ENCODE peak calls at places on chromosomes 3 and 15, in ten cellular contexts. H is stimulated activated naive CD4-positive, alpha-beta T cell treated with Interleukin-2 at 50 U/mL for 16 hours; W is cardiac fibroblast; E is NCI-H345; V is GDM1; U is stimulated activated CD4-positive, alpha-beta T cell treated with anti-CD3 and anti-CD28 coated beads, Interleukin-4, amount 100 ng/mL, for 4 hours; D is RWPE1; R is fibroblast of the aortic adventitia; M is posterior vena cava; F is endothelial cell. N is an unnamed sample.

GRCh38 chr3:122795674-122795969 is 753 bp downstream of the SLC49A4 start:
- DNase-seq in H (no peak), E (no peak), D (no peak), U (peak; percentile 3), W (peak; percentile 3), F (no peak), V (no peak), M (no peak), R (peak; percentile 6), N (no peak)

GRCh38 chr3:158539414-158540014 is 31.5 kb upstream of the MLF1 start:
- DNase-seq in E (peak; percentile 27), M (no peak), D (peak; percentile 24), R (peak; percentile 79), F (peak; percentile 47), U (peak; percentile 2), V (peak; percentile 20), W (peak; percentile 71), H (no peak), N (peak; percentile 44)

GRCh38 chr3:126472277-126473006 is 3.2 kb downstream of the ZXDC start:
- DNase-seq in V (peak; percentile 7), R (peak; percentile 93), E (peak; percentile 68), M (peak; percentile 95), F (no peak), D (peak; percentile 96), H (no peak), W (peak; percentile 73), U (peak; percentile 20), N (peak; percentile 74)

GRCh38 chr3:78867409-78868372 is 900.1 kb downstream of the ROBO1 start:
- DNase-seq in H (no peak), M (no peak), F (no peak), D (no peak), R (peak; percentile 72), U (no peak), E (no peak), W (peak; percentile 66), V (no peak), N (no peak)

GRCh38 chr3:159675285-159675684 is 313.4 kb upstream of the IL12A start:
- DNase-seq in U (no peak), F (no peak), E (no peak), H (no peak), V (no peak), R (no peak), D (no peak), W (no peak), M (no peak), N (no peak)

GRCh38 chr3:53464424-53464823 is 30.0 kb upstream of the CACNA1D start:
- DNase-seq in R (no peak), H (no peak), U (no peak), D (peak; percentile 35), W (no peak), F (no peak), M (no peak), E (no peak), V (no peak), N (no peak)

GRCh38 chr3:161598639-161599038 is 102.0 kb downstream of the OTOL1 start:
- DNase-seq in D (no peak), E (no peak), R (no peak), U (no peak), H (no peak), W (no peak), F (no peak), M (no peak), V (no peak), N (no peak)

GRCh38 chr3:181561130-181561529 is 150.6 kb upstream of the SOX2 start:
- DNase-seq in F (no peak), H (no peak), E (no peak), V (no peak), D (no peak), U (no peak), W (no peak), R (no peak), M (no peak), N (no peak)

GRCh38 chr15:55282284-55282833 is 7.3 kb downstream of the RAB27A start:
- DNase-seq in W (peak; percentile 82), D (peak; percentile 18), E (no peak), U (no peak), F (no peak), R (peak; percentile 92), V (no peak), H (peak; percentile 11), M (no peak), N (no peak)

GRCh38 chr15:28110416-28110975 is 11.4 kb upstream of the OCA2 start:
- DNase-seq in M (no peak), H (no peak), F (no peak), W (no peak), D (no peak), U (no peak), E (no peak), R (no peak), V (no peak), N (no peak)

GRCh38 chr15:82900511-82900910 is 52.0 kb downstream of the HOMER2 start:
- DNase-seq in V (no peak), E (no peak), F (no peak), U (no peak), W (no peak), M (no peak), H (no peak), D (no peak), R (no peak), N (no peak)

GRCh38 chr3:151843275-151843674 is 29.4 kb downstream of the AADAC start:
- DNase-seq in H (no peak), D (no peak), U (no peak), R (peak; percentile 39), V (no peak), W (peak; percentile 36), E (peak; percentile 1), F (no peak), M (no peak), N (no peak)

GRCh38 chr3:181879926-181880325 is 168.2 kb downstream of the SOX2 start:
- DNase-seq in F (no peak), W (no peak), R (no peak), E (no peak), M (no peak), D (no peak), V (no peak), U (no peak), H (no peak), N (no peak)

GRCh38 chr15:68463444-68463843 is 31.5 kb upstream of the ITGA11 start:
- DNase-seq in F (no peak), E (no peak), V (no peak), M (no peak), U (no peak), W (no peak), H (no peak), D (no peak), R (no peak), N (no peak)

GRCh38 chr3:177947901-177948300 is 588.3 kb upstream of the KCNMB2 start:
- DNase-seq in F (no peak), V (no peak), H (no peak), U (no peak), W (no peak), D (no peak), M (no peak), E (no peak), R (no peak), N (no peak)

GRCh38 chr15:65919353-65919752 is 50.1 kb downstream of the RAB11A start:
- DNase-seq in V (no peak), H (no peak), W (no peak), F (no peak), U (no peak), E (no peak), M (no peak), R (no peak), D (no peak), N (no peak)

GRCh38 chr3:46981932-46982471 is 2.5 kb downstream of the NBEAL2 start:
- DNase-seq in M (peak; percentile 80), U (no peak), R (no peak), W (no peak), D (peak; percentile 19), F (peak; percentile 64), V (peak; percentile 17), H (no peak), E (peak; percentile 0), N (no peak)

GRCh38 chr3:195065142-195065863 is 205.7 kb downstream of the XXYLT1 start:
- DNase-seq in V (no peak), U (no peak), D (no peak), F (no peak), H (no peak), R (no peak), E (no peak), M (peak; percentile 78), W (no peak), N (no peak)

GRCh38 chr3:119794971-119795612 is 13.2 kb downstream of the NR1I2 start:
- DNase-seq in E (no peak), V (no peak), U (no peak), W (peak; percentile 17), D (peak; percentile 30), F (no peak), H (no peak), R (peak; percentile 22), M (no peak), N (no peak)

GRCh38 chr3:32285910-32286309 is 47.4 kb downstream of the CMTM8 start:
- DNase-seq in R (no peak), E (no peak), U (peak; percentile 8), W (peak; percentile 15), M (no peak), V (no peak), H (no peak), D (no peak), F (no peak), N (no peak)

GRCh38 chr3:158701666-158702065 is 29.2 kb upstream of the LXN start:
- DNase-seq in M (no peak), E (no peak), F (no peak), U (no peak), V (no peak), D (no peak), R (no peak), W (no peak), H (no peak), N (no peak)

GRCh38 chr3:13483286-13483685 is 3.2 kb downstream of the HDAC11 start:
- DNase-seq in D (no peak), F (no peak), E (no peak), R (no peak), U (no peak), V (no peak), W (no peak), M (peak; percentile 75), H (no peak), N (no peak)

GRCh38 chr15:36481156-36481555 is 98.3 kb upstream of the CDIN1 start:
- DNase-seq in D (no peak), R (no peak), H (no peak), F (no peak), M (no peak), E (no peak), U (no peak), V (no peak), W (no peak), N (no peak)